ENCODE peak calls at places on chromosomes 13 and 19, in four cellular contexts. H, A, Y and D are unnamed samples.

GRCh38 chr19:4197625-4198466 is 15.4 kb downstream of the ANKRD24 start:
- DNase-seq in A (peak), H (peak), Y (no peak), D (no peak)

GRCh38 chr13:39531646-39532045 is 71.3 kb downstream of the LHFPL6 start:
- DNase-seq in H (no peak), A (no peak), Y (no peak), D (no peak)

GRCh38 chr19:49890349-49891311 is 6.1 kb downstream of the IL4I1 start:
- DNase-seq in Y (no peak), H (peak), A (peak), D (peak)

GRCh38 chr19:16168465-16169081 is 4.8 kb downstream of the CIB3 start:
- DNase-seq in H (no peak), Y (no peak), A (no peak), D (no peak)

GRCh38 chr13:24574847-24575246 is 62.3 kb upstream of the PARP4 start:
- DNase-seq in H (no peak), Y (no peak), A (no peak), D (no peak)

GRCh38 chr13:30895773-30896172 is 10.3 kb upstream of the MEDAG start:
- DNase-seq in A (no peak), H (no peak), Y (peak), D (no peak)

GRCh38 chr19:15466851-15467733 is 2.7 kb upstream of the RASAL3 start:
- DNase-seq in H (peak), Y (no peak), A (no peak), D (no peak)

GRCh38 chr19:28258794-28259193 is 954.2 kb downstream of the UQCRFS1 start:
- DNase-seq in A (no peak), H (no peak), Y (no peak), D (no peak)

GRCh38 chr13:28099396-28100148 is 804 bp downstream of the FLT3 start:
- DNase-seq in Y (no peak), H (no peak), A (no peak), D (no peak)

GRCh38 chr19:8148088-8148409 is 1.3 kb downstream of the FBN3 start:
- DNase-seq in H (no peak), A (no peak), Y (no peak), D (no peak)

GRCh38 chr13:28035146-28035782 is 46.8 kb upstream of the URAD start:
- DNase-seq in H (no peak), A (no peak), Y (no peak), D (no peak)

GRCh38 chr19:19488875-19489690 is 26.3 kb downstream of the TSSK6 start:
- DNase-seq in A (peak), H (peak), Y (peak), D (peak)

GRCh38 chr13:75635621-75636338 is at the start of gene LMO7:
- DNase-seq in H (peak), A (peak), Y (peak), D (peak)

GRCh38 chr19:15672580-15673175 is at the start of gene CYP4F12:
- DNase-seq in A (no peak), Y (peak), H (no peak), D (peak)

GRCh38 chr13:92843549-92843948 is 383.1 kb upstream of the GPC6 start:
- DNase-seq in A (no peak), Y (no peak), H (no peak), D (no peak)